ENCODE peak calls at places on chromosome 12, in eight cellular contexts. W is EL; J is anterior cingulate cortex; H is epithelial cell of proximal tubule; Q is SW480; C is islet precursor cell; A is pulmonary artery endothelial cell; T is activated CD4-positive, alpha-beta T cell treated with anti-CD3 and anti-CD28 coated beads, Interleukin-2, amount 50 U/mL, for 1 hour. I is an unnamed sample.

GRCh38 chr12:131684015-131684725 is 26.7 kb upstream of the SFSWAP start:
- DNase-seq in W (no peak), J (no peak), H (no peak), Q (no peak), C (peak), A (no peak), T (no peak), I (no peak)

GRCh38 chr12:106120578-106121105 is 18.1 kb downstream of the NUAK1 start:
- DNase-seq in W (no peak), J (no peak), H (no peak), Q (no peak), C (peak), A (no peak), T (no peak), I (no peak)

GRCh38 chr12:111430418-111431353 is 25.0 kb downstream of the SH2B3 start:
- DNase-seq in W (no peak), J (no peak), H (no peak), Q (no peak), C (no peak), A (no peak), T (peak), I (no peak)

GRCh38 chr12:39033789-39034188 is 128.4 kb upstream of the CPNE8 start:
- DNase-seq in W (no peak), J (no peak), H (no peak), Q (no peak), C (no peak), A (no peak), T (no peak), I (no peak)

GRCh38 chr12:68374315-68374982 is 42.3 kb upstream of the MDM1 start:
- DNase-seq in W (no peak), J (no peak), H (no peak), Q (peak), C (no peak), A (no peak), T (peak), I (no peak)

GRCh38 chr12:530308-530707 is 70.6 kb downstream of the B4GALNT3 start:
- DNase-seq in W (peak), J (no peak), H (no peak), Q (no peak), C (no peak), A (peak), T (no peak), I (no peak)

GRCh38 chr12:71392521-71393145 is 47.0 kb upstream of the LGR5 start:
- DNase-seq in W (peak), J (no peak), H (peak), Q (peak), C (peak), A (peak), T (no peak), I (peak)

GRCh38 chr12:128796439-128797118 is 27.2 kb downstream of the SLC15A4 start:
- DNase-seq in W (no peak), J (no peak), H (no peak), Q (no peak), C (no peak), A (no peak), T (no peak), I (no peak)

GRCh38 chr12:27497446-27497845 is 26.6 kb upstream of the PPFIBP1 start:
- DNase-seq in W (no peak), J (no peak), H (no peak), Q (no peak), C (no peak), A (no peak), T (no peak), I (no peak)

GRCh38 chr12:102031852-102032251 is 29.9 kb downstream of the WASHC3 start:
- DNase-seq in W (no peak), J (no peak), H (no peak), Q (no peak), C (no peak), A (no peak), T (no peak), I (no peak)

GRCh38 chr12:10661338-10661737 is 12.5 kb downstream of the STYK1 start:
- DNase-seq in W (peak), J (no peak), H (no peak), Q (no peak), C (no peak), A (no peak), T (no peak), I (peak)

GRCh38 chr12:116372815-116373214 is 95.3 kb upstream of the MED13L start:
- DNase-seq in W (no peak), J (no peak), H (no peak), Q (no peak), C (no peak), A (no peak), T (no peak), I (no peak)

GRCh38 chr12:56955631-56956256 is 1.7 kb downstream of the RDH16 start:
- DNase-seq in W (peak), J (no peak), H (no peak), Q (no peak), C (no peak), A (no peak), T (no peak), I (no peak)

GRCh38 chr12:64895541-64895940 is 71.1 kb downstream of the TBC1D30 start:
- DNase-seq in W (peak), J (no peak), H (no peak), Q (no peak), C (no peak), A (no peak), T (no peak), I (no peak)

GRCh38 chr12:232731-233614 is 19.0 kb upstream of the SLC6A12 start:
- DNase-seq in W (no peak), J (no peak), H (no peak), Q (no peak), C (peak), A (no peak), T (no peak), I (no peak)

GRCh38 chr12:51913071-51914033 is 6.0 kb downstream of the ACVRL1 start:
- DNase-seq in W (no peak), J (no peak), H (no peak), Q (no peak), C (peak), A (no peak), T (no peak), I (no peak)

GRCh38 chr12:24993756-24994155 is 44.9 kb upstream of the BCAT1 start:
- DNase-seq in W (no peak), J (no peak), H (no peak), Q (no peak), C (peak), A (no peak), T (no peak), I (no peak)

GRCh38 chr12:98399532-98399931 is 115.9 kb upstream of the TMPO start:
- DNase-seq in W (peak), J (no peak), H (no peak), Q (peak), C (peak), A (peak), T (peak), I (peak)

GRCh38 chr12:129193263-129193871 is 340.1 kb downstream of the GLT1D1 start:
- DNase-seq in W (no peak), J (no peak), H (no peak), Q (no peak), C (no peak), A (no peak), T (no peak), I (no peak)

GRCh38 chr12:42958271-42958674 is 368.7 kb upstream of the PRICKLE1 start:
- DNase-seq in W (no peak), J (no peak), H (no peak), Q (no peak), C (no peak), A (no peak), T (no peak), I (no peak)

GRCh38 chr12:3097186-3097804 is 20.1 kb downstream of the TSPAN9 start:
- DNase-seq in W (no peak), J (peak), H (no peak), Q (no peak), C (no peak), A (no peak), T (no peak), I (peak)

GRCh38 chr12:26028953-26029740 is 70.7 kb downstream of the RASSF8 start:
- DNase-seq in W (peak), J (no peak), H (no peak), Q (peak), C (peak), A (no peak), T (no peak), I (peak)

GRCh38 chr12:46402451-46402850 is 29.9 kb upstream of the SLC38A2 start:
- DNase-seq in W (peak), J (no peak), H (no peak), Q (no peak), C (no peak), A (no peak), T (no peak), I (no peak)